ENCODE peak calls at places on chromosomes 5 and 9, in four cellular contexts. U, I, M and L are unnamed samples.

GRCh38 chr5:76590027-76590426 is 33.2 kb downstream of the F2RL2 start:
- ATAC-seq in I (no peak), M (no peak), U (peak; percentile 99), L (no peak)

GRCh38 chr9:95336281-95336680 is 18.8 kb upstream of the FANCC start:
- ATAC-seq in I (peak; percentile 92), U (peak; percentile 48), M (peak; percentile 77), L (no peak)

GRCh38 chr9:77595426-77596051 is 52.6 kb downstream of the GNA14 start:
- ATAC-seq in U (no peak), M (no peak), I (no peak), L (no peak)

GRCh38 chr5:157245477-157245876 is 20.4 kb upstream of the CYFIP2 start:
- ATAC-seq in I (no peak), U (no peak), M (peak; percentile 66), L (no peak)

GRCh38 chr5:56175465-56175864 is 57.7 kb downstream of the ANKRD55 start:
- ATAC-seq in M (peak; percentile 62), U (peak; percentile 32), I (no peak), L (peak; percentile 75)

GRCh38 chr9:107794259-107794658 is 304.7 kb upstream of the KLF4 start:
- ATAC-seq in I (no peak), M (no peak), U (no peak), L (no peak)

GRCh38 chr5:78587775-78588291 is 60.7 kb downstream of the LHFPL2 start:
- ATAC-seq in I (no peak), U (no peak), M (no peak), L (peak; percentile 85)

GRCh38 chr9:37602817-37603216 is 10.4 kb upstream of the TOMM5 start:
- ATAC-seq in I (peak; percentile 52), U (no peak), M (peak; percentile 53), L (peak; percentile 68)

GRCh38 chr9:19464061-19464763 is 55.4 kb downstream of the ACER2 start:
- ATAC-seq in U (peak; percentile 11), I (peak; percentile 8), M (no peak), L (no peak)

GRCh38 chr9:99127372-99128132 is 22.6 kb downstream of the TGFBR1 start:
- ATAC-seq in U (peak; percentile 56), M (no peak), I (no peak), L (no peak)

GRCh38 chr5:83538788-83539535 is 67.4 kb downstream of the VCAN start:
- ATAC-seq in M (peak; percentile 39), I (no peak), U (peak; percentile 72), L (no peak)

DNA sequence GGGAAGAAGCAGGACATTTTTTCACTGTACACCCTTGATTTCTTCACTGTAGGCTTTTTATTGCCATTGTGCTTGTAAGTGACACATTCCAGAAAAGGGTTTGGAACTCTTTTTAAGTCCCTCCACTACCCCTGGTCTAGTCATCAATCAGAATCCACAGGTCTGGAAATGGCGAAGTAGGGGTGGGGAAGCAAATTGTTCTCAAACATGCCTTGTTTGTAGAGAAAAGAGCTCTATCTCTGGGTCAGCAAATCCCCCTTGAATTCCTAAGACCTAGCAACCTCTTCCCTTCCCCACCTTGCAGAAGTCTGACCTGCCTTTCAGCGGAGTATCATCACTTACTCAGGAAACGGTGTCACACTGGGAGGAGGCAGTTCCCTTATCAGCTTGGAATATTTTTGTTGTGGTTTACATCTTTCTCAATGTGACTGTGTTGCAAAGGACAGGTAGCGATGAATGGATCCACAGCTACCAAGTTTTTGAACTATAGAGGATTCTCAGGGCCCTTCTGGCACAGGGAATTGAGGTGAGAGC is 3.2 kb downstream of the SH3RF2 start:
- ATAC-seq in U (no peak), M (no peak), I (no peak), L (no peak)
- H3K27ac ChIP-seq in U (no peak overlapping the region), M (no peak overlapping the region), I (no peak overlapping the region), L (no peak overlapping the region)

DNA sequence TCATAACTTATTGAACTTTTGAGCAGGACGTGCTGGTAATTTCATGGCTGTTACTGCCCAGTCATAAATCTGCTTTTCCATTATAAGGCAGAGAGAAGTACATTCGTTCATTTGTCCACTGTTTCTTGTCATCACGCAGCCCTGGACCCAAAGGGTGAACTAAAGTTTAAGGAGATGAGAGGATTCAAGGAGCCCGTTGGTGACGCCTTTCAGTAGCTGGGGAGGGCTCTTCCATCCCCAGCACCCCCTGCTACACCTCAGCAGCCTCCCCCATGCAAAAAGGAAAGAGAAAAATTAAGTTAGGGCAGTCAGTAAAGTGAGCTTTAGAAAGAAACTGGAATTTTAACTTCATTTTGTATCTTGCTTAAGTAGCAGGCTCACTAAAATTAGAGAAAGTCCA is 2.9 kb downstream of the FOXE1 start:
- ATAC-seq in I (no peak), M (no peak), U (no peak), L (no peak)
- TF ChIP-seq EP300 in I (no peak), M (no peak), U (no peak), L (no peak)

GRCh38 chr5:134539732-134540131 is 14.3 kb downstream of the JADE2 start:
- ATAC-seq in I (no peak), U (no peak), M (no peak), L (no peak)

GRCh38 chr5:134543820-134544692 is 18.6 kb downstream of the JADE2 start:
- ATAC-seq in U (peak; percentile 68), M (no peak), I (no peak), L (no peak)

GRCh38 chr5:134545070-134545868 is 19.8 kb downstream of the JADE2 start:
- ATAC-seq in U (peak; percentile 36), M (no peak), I (no peak), L (peak; percentile 74)

GRCh38 chr5:134540747-134541733 is 15.6 kb downstream of the JADE2 start:
- ATAC-seq in I (no peak), U (peak; percentile 65), M (no peak), L (no peak)

DNA sequence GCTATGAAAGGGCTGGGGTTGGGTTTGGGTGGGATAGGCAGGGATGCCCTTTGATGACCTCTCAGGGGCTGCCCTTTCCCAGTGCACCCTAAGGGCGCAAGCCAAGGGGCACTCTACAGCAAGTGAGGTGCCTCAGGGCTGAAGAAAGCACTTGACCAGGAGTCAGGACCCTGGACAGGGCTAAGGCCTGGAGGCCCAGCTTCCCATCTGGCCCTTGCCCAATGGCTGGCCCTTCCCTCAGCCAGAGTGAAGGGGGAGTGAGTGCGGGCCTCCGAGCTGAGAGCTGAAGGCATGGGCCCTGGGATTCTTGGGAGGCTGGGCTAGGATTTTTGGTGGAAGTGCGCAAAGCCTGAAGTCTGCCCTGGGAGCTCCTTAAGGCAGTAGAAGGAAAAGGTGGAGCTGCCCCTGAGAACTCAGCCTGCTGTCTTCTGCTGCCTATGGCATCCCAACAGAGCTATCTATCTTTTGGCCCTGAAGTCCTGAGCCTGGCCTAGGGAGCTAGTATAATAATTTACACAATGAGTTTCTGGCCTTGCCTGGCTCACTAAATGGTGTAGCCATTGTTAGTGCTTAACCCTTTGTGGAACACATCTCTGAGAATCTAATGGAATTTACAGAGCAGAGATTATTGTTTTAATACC is 16.4 kb downstream of the JADE2 start:
- ATAC-seq in U (peak; percentile 23), M (peak; percentile 45), I (peak; percentile 66), L (no peak)
- H3K27ac ChIP-seq in U (peak overlapping the region; percentile 91), M (no peak overlapping the region), I (no peak overlapping the region), L (no peak overlapping the region)

DNA sequence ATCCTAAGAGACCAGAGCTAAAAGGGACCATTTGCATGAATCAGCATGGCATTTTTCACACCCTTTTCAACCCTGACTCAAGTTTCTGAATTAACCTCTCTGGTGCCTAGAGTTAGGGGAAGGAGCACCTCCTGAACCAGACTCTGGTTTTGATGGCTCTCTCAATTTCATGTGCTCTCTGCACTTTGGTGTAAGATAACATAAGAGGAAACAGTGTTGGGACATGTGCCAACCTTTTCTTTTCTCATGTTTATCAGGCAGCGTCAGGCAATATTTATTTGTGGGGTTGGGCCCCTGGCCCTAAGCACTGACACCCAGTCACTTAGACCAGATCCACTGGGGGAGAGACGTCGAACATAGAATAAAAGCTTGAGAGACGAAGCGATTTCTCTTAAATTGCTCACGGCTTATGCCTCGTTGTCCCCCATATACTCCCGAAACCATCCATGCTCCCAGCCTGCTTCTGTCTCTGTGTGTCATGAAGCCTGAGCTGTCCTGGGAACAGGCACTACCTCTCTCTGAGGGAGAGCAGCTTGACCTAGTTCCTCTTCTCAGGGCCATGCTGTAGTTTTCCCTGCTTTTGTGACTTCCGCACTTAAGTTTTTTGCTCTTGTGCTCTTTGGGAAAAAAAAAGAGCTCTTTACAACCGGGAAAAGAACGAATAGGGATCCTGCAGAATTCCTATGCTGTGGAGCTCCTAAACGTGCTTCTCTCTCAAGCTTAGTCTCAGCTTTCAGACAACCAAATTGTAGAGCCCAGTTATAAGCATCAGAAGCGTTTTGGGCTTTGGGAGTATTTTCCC is 195.7 kb downstream of the NR3C1 start:
- ATAC-seq in U (peak; percentile 15), I (no peak), M (no peak), L (no peak)
- TF ChIP-seq EP300 in U (no peak), I (no peak), M (no peak), L (no peak)

DNA sequence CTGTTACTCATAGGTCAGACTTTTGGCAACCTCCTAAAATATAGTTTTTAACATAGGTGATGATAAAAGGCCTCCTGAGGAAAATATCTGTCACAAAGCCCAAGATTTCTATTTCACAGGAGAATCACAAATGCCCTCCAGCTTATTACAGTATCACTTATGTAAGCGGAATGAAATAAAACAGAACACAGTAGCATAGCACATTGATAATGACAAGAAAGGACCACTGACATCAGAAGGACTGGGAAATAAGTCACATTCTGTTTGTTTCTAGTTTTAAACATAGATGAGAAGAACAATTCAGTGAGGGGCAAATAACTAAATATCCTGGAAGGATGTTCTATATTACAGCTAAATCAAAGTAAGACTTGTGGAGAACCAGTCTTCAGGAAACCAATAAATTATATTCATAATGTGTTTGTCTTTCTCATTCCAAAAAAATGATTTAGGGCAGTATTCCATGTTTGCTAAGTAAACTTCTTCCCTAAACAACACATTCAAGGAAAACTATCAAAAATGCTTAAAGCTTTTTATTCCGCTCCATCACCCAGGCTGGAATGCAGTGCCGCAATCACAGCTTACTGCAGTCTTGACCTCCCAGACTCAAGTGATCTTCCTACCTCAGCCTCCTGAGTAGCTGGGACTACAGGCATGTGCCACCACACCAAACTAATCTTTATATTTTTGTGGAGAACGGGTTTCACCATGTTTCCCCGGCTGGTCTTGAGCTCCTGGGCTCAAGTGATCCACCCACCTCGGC is 20.8 kb upstream of the CTNNAL1 start:
- ATAC-seq in I (no peak), U (no peak), M (no peak), L (no peak)
- H3K27ac ChIP-seq in I (no peak overlapping the region), U (no peak overlapping the region), M (peak overlapping the region; percentile 78), L (no peak overlapping the region)

GRCh38 chr9:33329117-33329563 is 38.8 kb downstream of the NFX1 start:
- ATAC-seq in I (peak; percentile 30), U (no peak), M (peak; percentile 99), L (peak; percentile 93)
- TF ChIP-seq EP300 in I (no peak), U (no peak), M (peak; percentile 78), L (no peak)

GRCh38 chr9:121295662-121296191 is 27.8 kb downstream of the GSN start:
- ATAC-seq in M (no peak), I (peak; percentile 15), U (no peak), L (no peak)

GRCh38 chr9:121292051-121292450 is 24.1 kb downstream of the GSN start:
- ATAC-seq in I (no peak), M (no peak), U (no peak), L (no peak)

GRCh38 chr9:121294866-121295661 is 27.1 kb downstream of the GSN start:
- ATAC-seq in I (peak; percentile 17), U (no peak), M (no peak), L (peak; percentile 77)

GRCh38 chr9:121294181-121294743 is 26.3 kb downstream of the GSN start:
- ATAC-seq in I (no peak), M (no peak), U (no peak), L (peak; percentile 20)

GRCh38 chr9:121292801-121293241 is 24.9 kb downstream of the GSN start:
- ATAC-seq in U (no peak), M (no peak), I (no peak), L (no peak)
- H3K27ac ChIP-seq in U (no peak overlapping the region), M (no peak overlapping the region), I (no peak overlapping the region), L (peak overlapping the region; percentile 97)